ENCODE peak calls at places on chromosomes 12 and 14, in four cellular contexts. One of them, this sample, is unnamed.

GRCh38 chr12:5567021-5567744 is 135.3 kb downstream of the NTF3 start:
- DNase-seq in type B pancreatic cell: no peak
- DNase-seq in NCI-H146: peak
- DNase-seq in tibial artery: no peak
- DNase-seq in this sample: no peak

GRCh38 chr12:45988259-45988658 is 2.1 kb downstream of the SCAF11 start:
- DNase-seq in NCI-H146: no peak
- DNase-seq in type B pancreatic cell: no peak
- DNase-seq in tibial artery: no peak
- DNase-seq in this sample: no peak

GRCh38 chr12:75878382-75878720 is 153.2 kb downstream of the PHLDA1 start:
- DNase-seq in NCI-H146: no peak
- DNase-seq in tibial artery: no peak
- DNase-seq in type B pancreatic cell: no peak
- DNase-seq in this sample: no peak

GRCh38 chr14:75711134-75711795 is 50.2 kb downstream of the TTLL5 start:
- DNase-seq in NCI-H146: peak
- DNase-seq in type B pancreatic cell: no peak
- DNase-seq in tibial artery: no peak
- DNase-seq in this sample: peak

GRCh38 chr14:67418368-67419174 is 6.6 kb upstream of the PLEK2 start:
- DNase-seq in NCI-H146: peak
- DNase-seq in tibial artery: no peak
- DNase-seq in type B pancreatic cell: no peak
- DNase-seq in this sample: no peak

GRCh38 chr14:90453401-90453951 is 56.6 kb downstream of the CALM1 start:
- DNase-seq in type B pancreatic cell: no peak
- DNase-seq in NCI-H146: peak
- DNase-seq in tibial artery: no peak
- DNase-seq in this sample: peak

GRCh38 chr14:89507926-89508460 is 91.0 kb upstream of the FOXN3 start:
- DNase-seq in NCI-H146: no peak
- DNase-seq in type B pancreatic cell: peak
- DNase-seq in tibial artery: no peak
- DNase-seq in this sample: no peak

GRCh38 chr12:52336641-52337040 is 15.4 kb upstream of the KRT83 start:
- DNase-seq in NCI-H146: no peak
- DNase-seq in tibial artery: no peak
- DNase-seq in type B pancreatic cell: no peak
- DNase-seq in this sample: no peak

GRCh38 chr14:103418508-103418818 is 33.2 kb downstream of the MARK3 start:
- DNase-seq in type B pancreatic cell: no peak
- DNase-seq in NCI-H146: no peak
- DNase-seq in tibial artery: no peak
- DNase-seq in this sample: no peak

GRCh38 chr14:50388256-50388931 is 8.3 kb downstream of the CDKL1 start:
- DNase-seq in tibial artery: no peak
- DNase-seq in NCI-H146: no peak
- DNase-seq in type B pancreatic cell: no peak
- DNase-seq in this sample: no peak

This sample was measured in NCI-H510A treated with DMSO at 0.1 percent for 48 hours.